ENCODE peak calls at places on chromosomes 7 and 10, in six cellular contexts. M is activated naive CD8-positive, alpha-beta T cell treated with anti-CD3 and anti-CD28 coated beads, Interleukin-2, amount 50 U/mL, for 24 hours; T is thoracic aorta; Q is stimulated activated CD4-positive, alpha-beta T cell treated with anti-CD3 and anti-CD28 coated beads, Interleukin-4, amount 100 ng/mL, for 1 hour; J is activated T-helper 1 cell treated with anti-CD3 and anti-CD28 coated beads, Interleukin-2, amount 50 U/mL, for 16 hours; A is T-helper 9 cell. U is an unnamed sample.

GRCh38 chr10:28302012-28302667 is 724 bp downstream of the MPP7 start:
- DNase-seq in M (no peak), T (peak; percentile 27), Q (peak; percentile 3), J (no peak), A (no peak), U (no peak)

GRCh38 chr10:85447690-85448089 is 918.9 kb downstream of the GRID1 start:
- DNase-seq in M (no peak), T (no peak), Q (no peak), J (no peak), A (no peak), U (no peak)

GRCh38 chr10:86972613-86973380 is 4.5 kb downstream of the ADIRF start:
- DNase-seq in M (no peak), T (no peak), Q (no peak), J (no peak), A (no peak), U (no peak)

GRCh38 chr10:86217386-86218080 is 149.1 kb downstream of the GRID1 start:
- DNase-seq in M (no peak), T (no peak), Q (no peak), J (no peak), A (no peak), U (no peak)

GRCh38 chr7:43501881-43502280 is 81.0 kb upstream of the STK17A start:
- DNase-seq in M (no peak), T (no peak), Q (no peak), J (no peak), A (no peak), U (no peak)

GRCh38 chr10:5595591-5596590 is 70.5 kb downstream of the ASB13 start:
- DNase-seq in M (no peak), T (no peak), Q (no peak), J (no peak), A (no peak), U (no peak)

GRCh38 chr7:139252451-139252850 is 21.4 kb downstream of the UBN2 start:
- DNase-seq in M (no peak), T (no peak), Q (no peak), J (no peak), A (no peak), U (no peak)

GRCh38 chr7:92331508-92331907 is 85.7 kb downstream of the ANKIB1 start:
- DNase-seq in M (no peak), T (no peak), Q (no peak), J (no peak), A (no peak), U (no peak)

GRCh38 chr7:90433221-90433620 is 30.0 kb downstream of the CLDN12 start:
- DNase-seq in M (no peak), T (no peak), Q (no peak), J (no peak), A (no peak), U (no peak)

U was measured in stimulated activated naive CD8-positive, alpha-beta T cell treated with anti-CD3 and anti-CD28 coated beads, Interleukin-15, amount 100 ng/mL, for 72 hours.